ENCODE peak calls at places on chromosomes 3 and 15, in four cellular contexts. One of them, this sample, is unnamed.

GRCh38 chr3:56133423-56133822 is 334.8 kb downstream of the ERC2 start:
- DNase-seq in WTC11: no peak
- DNase-seq in HepG2: no peak
- DNase-seq in K562: no peak
- DNase-seq in this sample: no peak

GRCh38 chr15:45690581-45691260 is 55.9 kb downstream of the SQOR start:
- DNase-seq in WTC11: no peak
- DNase-seq in K562: no peak
- DNase-seq in HepG2: no peak
- DNase-seq in this sample: no peak

GRCh38 chr3:182979719-182980191 is 583 bp downstream of the DCUN1D1 start:
- DNase-seq in K562: peak; percentile 50
- DNase-seq in HepG2: peak; percentile 12
- DNase-seq in WTC11: peak; percentile 60
- DNase-seq in this sample: no peak

GRCh38 chr3:3137526-3137925 is 10.8 kb downstream of the TRNT1 start:
- DNase-seq in K562: no peak
- DNase-seq in HepG2: no peak
- DNase-seq in WTC11: no peak
- DNase-seq in this sample: no peak

GRCh38 chr15:77266708-77267387 is 153.1 kb downstream of the PEAK1 start:
- DNase-seq in K562: no peak
- DNase-seq in HepG2: no peak
- DNase-seq in WTC11: peak; percentile 23
- DNase-seq in this sample: no peak

GRCh38 chr3:170523248-170523647 is 62.6 kb downstream of the SLC7A14 start:
- DNase-seq in WTC11: no peak
- DNase-seq in HepG2: no peak
- DNase-seq in K562: peak; percentile 24
- DNase-seq in this sample: no peak

GRCh38 chr3:157755254-157755653 is 252.0 kb upstream of the VEPH1 start:
- DNase-seq in HepG2: no peak
- DNase-seq in WTC11: no peak
- DNase-seq in K562: no peak
- DNase-seq in this sample: no peak

GRCh38 chr15:75696303-75696657 is 16.4 kb downstream of the CSPG4 start:
- DNase-seq in WTC11: no peak
- DNase-seq in K562: no peak
- DNase-seq in HepG2: no peak
- DNase-seq in this sample: no peak

GRCh38 chr3:48345946-48346572 is 12.6 kb upstream of the SPINK8 start:
- DNase-seq in WTC11: no peak
- DNase-seq in K562: no peak
- DNase-seq in HepG2: no peak
- DNase-seq in this sample: no peak

GRCh38 chr3:58008140-58009025 is at the start of gene FLNB:
- DNase-seq in HepG2: peak; percentile 45
- DNase-seq in K562: peak; percentile 80
- DNase-seq in WTC11: peak; percentile 82
- DNase-seq in this sample: no peak

GRCh38 chr3:126752303-126753190 is 48.5 kb downstream of the CHCHD6 start:
- DNase-seq in HepG2: peak; percentile 63
- DNase-seq in WTC11: peak; percentile 91
- DNase-seq in K562: peak; percentile 76
- DNase-seq in this sample: peak; percentile 30

GRCh38 chr3:2770451-2770850 is 339.7 kb downstream of the IL5RA start:
- DNase-seq in K562: no peak
- DNase-seq in HepG2: peak; percentile 4
- DNase-seq in WTC11: no peak
- DNase-seq in this sample: no peak

GRCh38 chr3:37861540-37862051 is at the start of gene CTDSPL:
- DNase-seq in HepG2: peak; percentile 21
- DNase-seq in K562: peak; percentile 59
- DNase-seq in WTC11: peak; percentile 50
- DNase-seq in this sample: no peak

GRCh38 chr15:62275818-62276217 is 110.7 kb upstream of the C2CD4B start:
- DNase-seq in WTC11: no peak
- DNase-seq in HepG2: no peak
- DNase-seq in K562: no peak
- DNase-seq in this sample: no peak

GRCh38 chr3:4069796-4070195 is 233.4 kb upstream of the SETMAR start:
- DNase-seq in K562: no peak
- DNase-seq in WTC11: no peak
- DNase-seq in HepG2: no peak
- DNase-seq in this sample: no peak

GRCh38 chr3:46538803-46539442 is 27.2 kb downstream of the LRRC2 start:
- DNase-seq in WTC11: no peak
- DNase-seq in HepG2: no peak
- DNase-seq in K562: no peak
- DNase-seq in this sample: peak; percentile 97

GRCh38 chr15:40597024-40597423 is 3.0 kb downstream of the KNL1 start:
- DNase-seq in K562: no peak
- DNase-seq in HepG2: no peak
- DNase-seq in WTC11: no peak
- DNase-seq in this sample: no peak

GRCh38 chr3:42736531-42736930 is 33.9 kb upstream of the HHATL start:
- DNase-seq in WTC11: no peak
- DNase-seq in K562: no peak
- DNase-seq in HepG2: no peak
- DNase-seq in this sample: no peak

GRCh38 chr15:64855206-64856000 is 13.7 kb downstream of the PLEKHO2 start:
- DNase-seq in WTC11: no peak
- DNase-seq in HepG2: no peak
- DNase-seq in K562: no peak
- DNase-seq in this sample: no peak

GRCh38 chr3:152834354-152835310 is at the start of gene P2RY1:
- DNase-seq in HepG2: no peak
- DNase-seq in K562: peak; percentile 89
- DNase-seq in WTC11: peak; percentile 90
- DNase-seq in this sample: peak; percentile 57

GRCh38 chr3:104642827-104643226 is 723.9 kb upstream of the ALCAM start:
- DNase-seq in K562: no peak
- DNase-seq in WTC11: no peak
- DNase-seq in HepG2: no peak
- DNase-seq in this sample: no peak

GRCh38 chr3:46692566-46692983 is 904 bp downstream of the ALS2CL start:
- DNase-seq in HepG2: no peak
- DNase-seq in WTC11: peak; percentile 47
- DNase-seq in K562: no peak
- DNase-seq in this sample: no peak

GRCh38 chr15:34318277-34319079 is 19.1 kb downstream of the SLC12A6 start:
- DNase-seq in K562: peak; percentile 69
- DNase-seq in HepG2: peak; percentile 78
- DNase-seq in WTC11: peak; percentile 25
- DNase-seq in this sample: no peak

GRCh38 chr15:85284497-85284896 is 95.9 kb upstream of the AKAP13 start:
- DNase-seq in WTC11: no peak
- DNase-seq in K562: no peak
- DNase-seq in HepG2: no peak
- DNase-seq in this sample: peak; percentile 27

GRCh38 chr3:44198957-44199269 is 42.8 kb upstream of the TOPAZ1 start:
- DNase-seq in K562: no peak
- DNase-seq in HepG2: no peak
- DNase-seq in WTC11: no peak
- DNase-seq in this sample: no peak

GRCh38 chr3:44198265-44198956 is 43.3 kb upstream of the TOPAZ1 start:
- DNase-seq in K562: peak; percentile 84
- DNase-seq in HepG2: peak; percentile 55
- DNase-seq in WTC11: peak; percentile 77
- DNase-seq in this sample: peak; percentile 26
- TF ChIP-seq TCF7 in K562: no peak
- TF ChIP-seq TCF7 in HepG2: no peak
- TF ChIP-seq TCF7 in WTC11: no peak
- TF ChIP-seq TCF7 in this sample: no peak

GRCh38 chr15:73927476-73928240 is 1.4 kb downstream of the LOXL1 start:
- DNase-seq in HepG2: no peak
- DNase-seq in K562: peak; percentile 17
- DNase-seq in WTC11: peak; percentile 74
- DNase-seq in this sample: no peak
- TF ChIP-seq CTCF in HepG2: peak; percentile 39
- TF ChIP-seq CTCF in K562: peak; percentile 41
- TF ChIP-seq CTCF in WTC11: peak; percentile 33
- TF ChIP-seq CTCF in this sample: peak; percentile 45

GRCh38 chr15:38994310-38994709 is 429.7 kb upstream of the RASGRP1 start:
- DNase-seq in K562: no peak
- DNase-seq in WTC11: no peak
- DNase-seq in HepG2: peak; percentile 34
- DNase-seq in this sample: no peak
- TF ChIP-seq NR2C2 in K562: no peak
- TF ChIP-seq NR2C2 in WTC11: no peak
- TF ChIP-seq NR2C2 in HepG2: no peak
- TF ChIP-seq NR2C2 in this sample: no peak

DNA sequence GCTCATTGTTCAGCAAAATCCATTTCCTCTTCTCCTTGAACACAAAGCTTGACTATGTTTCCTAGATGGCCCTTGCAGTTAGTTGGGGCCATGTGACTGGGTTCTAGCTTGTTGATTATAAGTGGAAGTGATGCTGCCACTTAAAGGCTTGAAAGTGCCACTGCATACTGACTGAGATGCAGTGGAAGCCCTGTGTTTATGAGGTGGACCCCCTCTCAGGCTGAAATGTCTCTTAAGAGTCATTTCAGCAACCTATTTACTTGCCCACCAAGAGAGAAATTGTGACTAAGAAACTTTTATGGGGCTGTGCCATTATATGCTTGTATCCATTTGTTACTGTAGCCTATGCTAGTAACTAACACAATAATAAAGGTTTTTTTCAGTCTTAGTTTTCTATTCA is 8.4 kb upstream of the ANP32A start:
- DNase-seq in WTC11: no peak
- DNase-seq in HepG2: peak; percentile 27
- DNase-seq in K562: peak; percentile 40
- DNase-seq in this sample: no peak
- TF ChIP-seq TCF7 in WTC11: no peak
- TF ChIP-seq TCF7 in HepG2: no peak
- TF ChIP-seq TCF7 in K562: no peak
- TF ChIP-seq TCF7 in this sample: no peak

DNA sequence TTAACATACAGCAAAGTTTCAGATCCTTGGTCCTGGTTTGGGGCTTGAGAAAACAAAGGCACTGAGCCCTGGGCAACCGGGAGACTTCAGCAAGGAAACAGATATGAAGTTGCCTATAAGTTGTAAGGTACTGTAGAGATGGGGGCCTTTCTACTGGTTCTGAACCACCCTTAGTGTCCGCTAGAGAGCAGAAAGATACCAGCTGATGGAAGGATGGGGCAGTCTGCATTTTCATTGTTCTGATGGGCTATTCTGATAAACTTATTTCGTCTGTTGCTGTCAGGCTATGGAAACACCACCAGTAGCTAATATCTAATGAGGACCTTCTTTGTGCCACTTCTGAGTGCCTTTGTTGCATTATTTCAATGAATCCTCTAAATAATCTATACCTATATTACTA is 38.7 kb downstream of the FGD5 start:
- DNase-seq in HepG2: no peak
- DNase-seq in WTC11: no peak
- DNase-seq in K562: no peak
- DNase-seq in this sample: no peak
- TF ChIP-seq CTCF in HepG2: peak; percentile 42
- TF ChIP-seq CTCF in WTC11: no peak
- TF ChIP-seq CTCF in K562: peak; percentile 23
- TF ChIP-seq CTCF in this sample: no peak

DNA sequence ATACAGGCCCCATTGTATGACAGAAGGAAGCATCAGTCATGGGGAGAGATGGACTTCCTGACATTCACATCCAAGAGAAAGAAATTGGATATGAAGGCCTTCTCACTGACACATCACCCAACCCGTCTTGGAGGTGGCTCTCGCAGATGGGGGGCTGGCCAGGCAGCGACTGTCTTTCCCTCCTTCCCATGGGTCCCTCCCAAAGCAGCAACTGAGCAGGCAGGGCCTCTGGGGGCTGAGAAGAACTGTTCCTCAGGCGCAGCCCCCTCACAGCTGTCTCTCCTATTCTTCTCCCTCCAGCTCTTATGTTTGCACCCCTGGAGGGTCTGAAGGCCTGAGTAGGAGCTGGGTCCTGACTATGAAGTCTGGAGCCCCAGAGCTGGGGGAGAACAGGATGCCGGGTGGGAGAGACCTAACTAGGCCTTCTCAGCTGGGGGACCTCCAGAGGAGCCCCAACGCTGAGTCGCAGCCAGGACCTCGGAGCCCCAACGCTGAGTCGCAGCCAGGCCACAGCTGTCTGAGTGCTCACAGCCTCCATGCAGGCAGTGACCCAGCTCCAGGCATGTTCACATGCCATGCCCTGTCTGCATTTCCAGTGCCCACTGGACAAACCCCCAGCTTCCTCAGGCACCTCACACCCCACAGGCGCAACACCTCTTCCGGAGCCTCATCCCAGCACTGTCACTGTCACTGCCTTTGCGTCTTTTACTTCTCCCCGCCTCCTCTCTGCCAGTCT is 29.6 kb downstream of the UMPS start:
- DNase-seq in WTC11: no peak
- DNase-seq in K562: no peak
- DNase-seq in HepG2: no peak
- DNase-seq in this sample: no peak
- TF ChIP-seq NR2C2 in WTC11: no peak
- TF ChIP-seq NR2C2 in K562: no peak
- TF ChIP-seq NR2C2 in HepG2: no peak
- TF ChIP-seq NR2C2 in this sample: no peak